ENCODE peak calls at places on chromosome 3, in four cellular contexts. P, F, C and N are unnamed samples. For H3K9me3, the result is how much of the 10 kb centered on the place peaks cover.

GRCh38 chr3:133610031-133610430 is 36.5 kb downstream of the CDV3 start:
- DNase-seq in P (no peak), F (no peak), C (no peak), N (no peak)

GRCh38 chr3:10553586-10554235 is 48.3 kb upstream of the ATP2B2 start:
- DNase-seq in P (no peak), F (no peak), C (no peak), N (no peak)

GRCh38 chr3:23497156-23497555 is 294.0 kb downstream of the UBE2E2 start:
- DNase-seq in P (no peak), F (no peak), C (no peak), N (no peak)

GRCh38 chr3:187130346-187131066 is 8.8 kb downstream of the RPL39L start:
- DNase-seq in P (no peak), F (no peak), C (peak), N (no peak)

GRCh38 chr3:52570076-52570475 is 33.7 kb downstream of the UQCC5 start:
- DNase-seq in P (no peak), F (no peak), C (no peak), N (no peak)

GRCh38 chr3:52769786-52770445 is 824 bp downstream of the NEK4 start:
- DNase-seq in P (no peak), F (peak), C (peak), N (no peak)

GRCh38 chr3:100060685-100061484 is 53.4 kb downstream of the FILIP1L start:
- DNase-seq in P (no peak), F (no peak), C (peak), N (no peak)

GRCh38 chr3:7813412-7813811 is 688.2 kb upstream of the LMCD1 start:
- DNase-seq in P (no peak), F (no peak), C (no peak), N (no peak)

GRCh38 chr3:38158472-38158871 is 6.9 kb upstream of the OXSR1 start:
- DNase-seq in P (no peak), F (no peak), C (no peak), N (no peak)

GRCh38 chr3:141825216-141826011 is 51.0 kb upstream of the ATP1B3 start:
- DNase-seq in P (no peak), F (no peak), C (no peak), N (no peak)

GRCh38 chr3:122784436-122784835 is 9.2 kb downstream of the HSPBAP1 start:
- DNase-seq in P (no peak), F (no peak), C (no peak), N (no peak)

GRCh38 chr3:57727096-57727495 is 29.0 kb upstream of the SLMAP start:
- DNase-seq in P (no peak), F (no peak), C (no peak), N (no peak)

GRCh38 chr3:194876403-194877165 is 190.9 kb downstream of the FAM43A start:
- DNase-seq in P (no peak), F (no peak), C (no peak), N (no peak)

GRCh38 chr3:122092460-122093165 is 37.5 kb downstream of the CD86 start:
- DNase-seq in P (no peak), F (no peak), C (peak), N (no peak)

GRCh38 chr3:46629571-46630517 is 17.5 kb downstream of the FAM240A start:
- DNase-seq in P (peak), F (peak), C (peak), N (peak)

GRCh38 chr3:19202303-19202702 is 54.0 kb downstream of the KCNH8 start:
- DNase-seq in P (no peak), F (no peak), C (no peak), N (no peak)

GRCh38 chr3:21892104-21892503 is 141.1 kb upstream of the ZNF385D start:
- DNase-seq in P (no peak), F (no peak), C (no peak), N (no peak)

DNA sequence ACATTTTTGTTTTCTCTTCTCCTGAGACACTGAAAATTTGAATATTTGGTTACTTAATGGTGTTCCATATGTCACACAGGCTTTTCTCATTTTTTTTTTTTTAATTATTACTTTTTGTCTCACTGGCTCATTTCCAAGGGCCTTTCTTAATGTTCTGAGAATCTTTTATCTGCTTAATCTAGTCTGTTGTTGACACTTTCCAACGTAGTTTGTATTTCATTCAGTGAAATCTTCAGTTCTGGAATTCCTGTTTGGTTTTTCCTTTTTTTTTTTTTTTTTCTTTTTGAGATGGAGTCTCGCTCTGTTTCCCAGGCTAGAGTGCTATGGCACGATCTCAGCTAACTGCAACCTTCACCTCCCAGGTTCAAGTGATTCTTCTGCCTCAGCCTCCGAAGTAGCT is 42.7 kb downstream of the NCK1 start:
- DNase-seq in P (no peak), F (no peak), C (no peak), N (no peak)
- H3K9me3 ChIP-seq in P (under half), F (under half), C (under half), N (under half)

DNA sequence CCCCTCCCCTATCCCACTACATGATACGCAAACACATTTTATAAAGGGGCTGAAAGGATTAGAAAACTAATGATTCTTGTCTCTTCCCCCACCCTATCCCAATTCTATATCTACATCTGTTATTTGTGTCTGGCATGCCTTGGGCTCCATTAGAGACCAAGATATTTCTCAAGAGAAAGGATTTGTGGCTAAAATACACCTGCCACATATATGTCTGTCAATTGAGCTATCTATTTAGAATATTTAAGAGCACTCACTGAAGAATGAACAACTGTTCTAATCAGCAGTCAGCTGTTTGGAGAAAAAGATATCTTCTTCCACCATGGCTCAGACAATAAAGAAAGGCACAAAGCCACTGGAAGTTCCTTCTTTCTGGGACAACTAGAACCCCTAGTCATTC is 61.7 kb upstream of the LRRN1 start:
- DNase-seq in P (no peak), F (no peak), C (no peak), N (no peak)
- H3K9me3 ChIP-seq in P (under half), F (under half), C (under half), N (under half)

DNA sequence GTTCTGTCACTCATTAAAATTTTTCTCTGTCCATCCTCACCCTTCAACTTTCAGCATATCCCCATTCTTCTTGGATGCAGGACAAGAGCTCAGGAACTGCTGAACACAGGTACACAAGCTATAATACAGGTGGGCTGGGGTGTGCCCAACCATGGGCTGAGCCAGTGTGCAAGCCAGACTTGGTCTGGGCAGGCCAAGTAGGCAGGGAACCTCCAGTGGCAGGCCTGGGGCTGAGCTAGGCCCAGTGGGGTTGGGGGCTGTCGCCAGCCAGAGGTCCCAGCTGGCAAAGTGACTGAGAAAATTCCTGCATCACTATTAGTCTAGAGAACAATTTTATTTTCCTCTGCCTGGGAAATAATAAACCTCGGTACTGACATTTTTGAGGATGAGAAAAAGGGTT is 202.9 kb downstream of the LRRC3B start:
- DNase-seq in P (no peak), F (no peak), C (no peak), N (no peak)
- H3K9me3 ChIP-seq in P (under half), F (under half), C (under half), N (under half)

DNA sequence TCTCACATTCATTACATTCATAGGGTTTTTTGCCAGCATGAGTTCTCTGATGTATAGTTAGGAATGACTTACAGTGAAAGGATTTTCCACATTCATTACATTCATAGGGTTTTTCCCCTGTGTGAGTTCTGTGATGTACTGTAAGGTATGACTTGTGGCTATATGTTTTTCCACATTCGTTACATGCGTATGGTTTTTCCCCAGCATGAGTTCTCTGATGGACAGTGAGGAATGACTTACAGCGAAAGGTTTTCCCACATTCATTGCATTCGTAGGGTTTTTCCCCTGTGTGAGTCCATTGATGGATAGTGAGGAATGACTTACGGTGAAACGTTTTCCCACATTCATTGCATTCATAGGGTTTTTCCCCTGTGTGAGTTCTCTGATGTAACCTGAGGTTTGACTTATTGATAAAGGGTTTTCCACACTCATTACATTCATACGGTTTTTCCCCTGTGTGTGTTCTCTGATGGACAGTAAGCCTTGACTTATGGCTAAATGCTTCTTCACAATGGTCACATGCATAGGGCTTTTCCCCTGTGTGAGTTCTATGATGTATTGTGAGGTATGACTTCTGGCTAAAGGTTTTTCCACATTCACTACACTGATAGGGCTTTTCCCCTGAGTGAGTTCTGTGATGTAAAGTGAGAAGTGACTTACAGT is 47.4 kb downstream of the ZNF717 start:
- DNase-seq in P (no peak), F (no peak), C (peak), N (no peak)
- H3K9me3 ChIP-seq in P (half or more), F (under half), C (half or more), N (half or more)

GRCh38 chr3:1072040-1072439 is 20.8 kb upstream of the CNTN6 start:
- DNase-seq in P (no peak), F (no peak), C (no peak), N (no peak)
- H3K9me3 ChIP-seq in P (under half), F (under half), C (under half), N (under half)

DNA sequence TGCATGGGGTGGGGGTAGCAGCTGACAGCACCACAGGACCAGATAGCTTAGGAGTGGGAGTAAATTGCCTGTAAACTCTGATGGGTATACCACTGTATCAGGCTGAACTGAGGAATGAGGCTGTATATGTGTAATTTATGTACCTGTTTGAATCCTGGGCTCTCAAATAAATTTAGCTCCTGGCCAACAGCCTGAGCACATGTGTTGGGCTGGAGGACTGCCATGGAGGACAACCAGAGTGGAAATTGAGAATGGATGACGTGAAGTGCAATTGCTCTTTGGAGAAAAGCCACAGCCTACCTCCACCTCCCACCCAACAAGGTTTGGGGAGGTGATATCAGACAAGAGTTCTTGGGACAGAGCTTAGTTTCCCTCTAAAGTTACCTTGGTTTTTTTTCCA is 328.6 kb upstream of the PROK2 start:
- DNase-seq in P (no peak), F (no peak), C (no peak), N (no peak)
- H3K9me3 ChIP-seq in P (under half), F (under half), C (under half), N (under half)

DNA sequence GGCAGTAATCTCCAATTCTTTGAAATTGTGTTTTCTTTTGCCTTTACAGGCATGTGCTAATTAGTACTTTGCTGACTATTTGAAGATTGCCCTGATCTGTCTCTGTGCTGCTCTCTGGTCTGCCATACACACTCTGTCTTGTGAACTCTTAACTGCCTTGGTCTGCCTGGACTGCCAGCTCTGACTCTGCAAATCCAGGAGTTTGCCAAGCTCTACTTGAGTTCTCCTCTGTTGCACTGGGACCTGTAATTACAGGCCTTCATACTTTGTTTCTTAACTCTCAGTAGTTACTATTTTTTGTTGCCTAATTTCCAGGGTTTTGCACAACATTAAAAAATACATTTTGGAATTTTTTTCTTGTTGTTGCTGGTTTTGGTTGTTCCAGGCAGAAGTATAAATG is 155.0 kb downstream of the RSRC1 start:
- DNase-seq in P (no peak), F (no peak), C (no peak), N (no peak)
- H3K9me3 ChIP-seq in P (under half), F (under half), C (under half), N (under half)

GRCh38 chr3:76509179-76509830 is 530.6 kb upstream of the ROBO2 start:
- DNase-seq in P (no peak), F (no peak), C (no peak), N (no peak)

GRCh38 chr3:76514836-76515235 is 525.1 kb upstream of the ROBO2 start:
- DNase-seq in P (no peak), F (no peak), C (no peak), N (no peak)
- H3K9me3 ChIP-seq in P (under half), F (under half), C (under half), N (under half)

GRCh38 chr3:13349823-13350222 is 70.3 kb downstream of the NUP210 start:
- DNase-seq in P (no peak), F (peak), C (no peak), N (no peak)
- H3K9me3 ChIP-seq in P (under half), F (under half), C (under half), N (under half)